ENCODE peak calls at places on chromosomes 3 and 15, in eight cellular contexts. One of them, this sample, is unnamed.

GRCh38 chr15:92077353-92078080 is 224.0 kb downstream of the SLCO3A1 start:
- DNase-seq in breast epithelium: peak; percentile 63
- DNase-seq in CD4-positive, CD25-positive, alpha-beta regulatory T cell: peak; percentile 48
- DNase-seq in CD14-positive monocyte: peak; percentile 64
- DNase-seq in NCI-H774: peak; percentile 35
- DNase-seq in frontal cortex: peak; percentile 65
- DNase-seq in naive thymus-derived CD4-positive, alpha-beta T cell: peak; percentile 58
- DNase-seq in effector memory CD4-positive, alpha-beta T cell: peak; percentile 21
- DNase-seq in this sample: peak; percentile 33

GRCh38 chr3:178536271-178537079 is at the start of gene KCNMB2:
- DNase-seq in naive thymus-derived CD4-positive, alpha-beta T cell: no peak
- DNase-seq in CD4-positive, CD25-positive, alpha-beta regulatory T cell: no peak
- DNase-seq in frontal cortex: no peak
- DNase-seq in effector memory CD4-positive, alpha-beta T cell: no peak
- DNase-seq in NCI-H774: peak; percentile 86
- DNase-seq in breast epithelium: no peak
- DNase-seq in CD14-positive monocyte: no peak
- DNase-seq in this sample: peak; percentile 63

GRCh38 chr3:22159004-22159695 is 408.1 kb upstream of the ZNF385D start:
- DNase-seq in NCI-H774: no peak
- DNase-seq in CD14-positive monocyte: no peak
- DNase-seq in CD4-positive, CD25-positive, alpha-beta regulatory T cell: no peak
- DNase-seq in breast epithelium: no peak
- DNase-seq in frontal cortex: no peak
- DNase-seq in naive thymus-derived CD4-positive, alpha-beta T cell: no peak
- DNase-seq in effector memory CD4-positive, alpha-beta T cell: no peak
- DNase-seq in this sample: no peak

GRCh38 chr3:131231710-131232348 is 149.7 kb upstream of the NUDT16 start:
- DNase-seq in naive thymus-derived CD4-positive, alpha-beta T cell: no peak
- DNase-seq in CD4-positive, CD25-positive, alpha-beta regulatory T cell: no peak
- DNase-seq in frontal cortex: no peak
- DNase-seq in breast epithelium: no peak
- DNase-seq in CD14-positive monocyte: no peak
- DNase-seq in effector memory CD4-positive, alpha-beta T cell: no peak
- DNase-seq in NCI-H774: no peak
- DNase-seq in this sample: no peak

GRCh38 chr3:158864492-158864891 is 62.6 kb downstream of the MFSD1 start:
- DNase-seq in NCI-H774: no peak
- DNase-seq in breast epithelium: no peak
- DNase-seq in naive thymus-derived CD4-positive, alpha-beta T cell: no peak
- DNase-seq in frontal cortex: no peak
- DNase-seq in CD14-positive monocyte: no peak
- DNase-seq in effector memory CD4-positive, alpha-beta T cell: no peak
- DNase-seq in CD4-positive, CD25-positive, alpha-beta regulatory T cell: no peak
- DNase-seq in this sample: no peak

GRCh38 chr15:101012326-101013040 is 93.3 kb downstream of the LRRK1 start:
- DNase-seq in CD14-positive monocyte: no peak
- DNase-seq in naive thymus-derived CD4-positive, alpha-beta T cell: no peak
- DNase-seq in frontal cortex: no peak
- DNase-seq in NCI-H774: no peak
- DNase-seq in effector memory CD4-positive, alpha-beta T cell: no peak
- DNase-seq in breast epithelium: no peak
- DNase-seq in CD4-positive, CD25-positive, alpha-beta regulatory T cell: no peak
- DNase-seq in this sample: no peak

GRCh38 chr3:52683611-52684010 is 2.1 kb downstream of the PBRM1 start:
- DNase-seq in effector memory CD4-positive, alpha-beta T cell: no peak
- DNase-seq in breast epithelium: no peak
- DNase-seq in NCI-H774: no peak
- DNase-seq in CD4-positive, CD25-positive, alpha-beta regulatory T cell: no peak
- DNase-seq in frontal cortex: no peak
- DNase-seq in CD14-positive monocyte: no peak
- DNase-seq in naive thymus-derived CD4-positive, alpha-beta T cell: no peak
- DNase-seq in this sample: no peak

GRCh38 chr3:177816667-177817208 is 619.5 kb upstream of the TBL1XR1 start:
- DNase-seq in frontal cortex: no peak
- DNase-seq in breast epithelium: peak; percentile 78
- DNase-seq in NCI-H774: no peak
- DNase-seq in CD4-positive, CD25-positive, alpha-beta regulatory T cell: no peak
- DNase-seq in effector memory CD4-positive, alpha-beta T cell: no peak
- DNase-seq in CD14-positive monocyte: no peak
- DNase-seq in naive thymus-derived CD4-positive, alpha-beta T cell: no peak
- DNase-seq in this sample: no peak

GRCh38 chr15:93241696-93242585 is 152.9 kb upstream of the RGMA start:
- DNase-seq in frontal cortex: no peak
- DNase-seq in CD4-positive, CD25-positive, alpha-beta regulatory T cell: no peak
- DNase-seq in effector memory CD4-positive, alpha-beta T cell: no peak
- DNase-seq in breast epithelium: no peak
- DNase-seq in NCI-H774: no peak
- DNase-seq in CD14-positive monocyte: no peak
- DNase-seq in naive thymus-derived CD4-positive, alpha-beta T cell: no peak
- DNase-seq in this sample: no peak

GRCh38 chr15:84781505-84781904 is 33.1 kb downstream of the ZNF592 start:
- DNase-seq in frontal cortex: no peak
- DNase-seq in NCI-H774: no peak
- DNase-seq in effector memory CD4-positive, alpha-beta T cell: no peak
- DNase-seq in CD4-positive, CD25-positive, alpha-beta regulatory T cell: no peak
- DNase-seq in naive thymus-derived CD4-positive, alpha-beta T cell: no peak
- DNase-seq in breast epithelium: no peak
- DNase-seq in CD14-positive monocyte: no peak
- DNase-seq in this sample: no peak

GRCh38 chr15:98085003-98085639 is 124.6 kb downstream of the ARRDC4 start:
- DNase-seq in frontal cortex: peak; percentile 42
- DNase-seq in NCI-H774: peak; percentile 15
- DNase-seq in CD4-positive, CD25-positive, alpha-beta regulatory T cell: peak; percentile 25
- DNase-seq in naive thymus-derived CD4-positive, alpha-beta T cell: peak; percentile 51
- DNase-seq in effector memory CD4-positive, alpha-beta T cell: no peak
- DNase-seq in breast epithelium: no peak
- DNase-seq in CD14-positive monocyte: no peak
- DNase-seq in this sample: peak; percentile 1

GRCh38 chr15:52559583-52559982 is 9.2 kb downstream of the ARPP19 start:
- DNase-seq in effector memory CD4-positive, alpha-beta T cell: no peak
- DNase-seq in naive thymus-derived CD4-positive, alpha-beta T cell: no peak
- DNase-seq in NCI-H774: no peak
- DNase-seq in CD14-positive monocyte: no peak
- DNase-seq in CD4-positive, CD25-positive, alpha-beta regulatory T cell: no peak
- DNase-seq in breast epithelium: no peak
- DNase-seq in frontal cortex: no peak
- DNase-seq in this sample: no peak

GRCh38 chr15:83322061-83322460 is 37.6 kb upstream of the BNC1 start:
- DNase-seq in breast epithelium: no peak
- DNase-seq in naive thymus-derived CD4-positive, alpha-beta T cell: no peak
- DNase-seq in frontal cortex: no peak
- DNase-seq in CD14-positive monocyte: no peak
- DNase-seq in effector memory CD4-positive, alpha-beta T cell: no peak
- DNase-seq in NCI-H774: no peak
- DNase-seq in CD4-positive, CD25-positive, alpha-beta regulatory T cell: no peak
- DNase-seq in this sample: no peak

GRCh38 chr3:112990672-112991602 is at the start of gene GTPBP8:
- DNase-seq in frontal cortex: peak; percentile 69
- DNase-seq in effector memory CD4-positive, alpha-beta T cell: peak; percentile 74
- DNase-seq in CD4-positive, CD25-positive, alpha-beta regulatory T cell: peak; percentile 75
- DNase-seq in NCI-H774: peak; percentile 72
- DNase-seq in breast epithelium: peak; percentile 76
- DNase-seq in CD14-positive monocyte: peak; percentile 85
- DNase-seq in naive thymus-derived CD4-positive, alpha-beta T cell: peak; percentile 78
- DNase-seq in this sample: peak; percentile 88

GRCh38 chr3:194976049-194976451 is 290.4 kb downstream of the FAM43A start:
- DNase-seq in effector memory CD4-positive, alpha-beta T cell: no peak
- DNase-seq in breast epithelium: peak; percentile 35
- DNase-seq in CD4-positive, CD25-positive, alpha-beta regulatory T cell: no peak
- DNase-seq in CD14-positive monocyte: no peak
- DNase-seq in naive thymus-derived CD4-positive, alpha-beta T cell: no peak
- DNase-seq in NCI-H774: peak; percentile 63
- DNase-seq in frontal cortex: no peak
- DNase-seq in this sample: no peak

GRCh38 chr15:58951388-58952060 is 18.0 kb upstream of the SLTM start:
- DNase-seq in NCI-H774: no peak
- DNase-seq in naive thymus-derived CD4-positive, alpha-beta T cell: no peak
- DNase-seq in effector memory CD4-positive, alpha-beta T cell: no peak
- DNase-seq in breast epithelium: no peak
- DNase-seq in frontal cortex: no peak
- DNase-seq in CD4-positive, CD25-positive, alpha-beta regulatory T cell: no peak
- DNase-seq in CD14-positive monocyte: no peak
- DNase-seq in this sample: no peak

GRCh38 chr3:122021037-122021436 is 1.0 kb downstream of the ILDR1 start:
- DNase-seq in breast epithelium: no peak
- DNase-seq in naive thymus-derived CD4-positive, alpha-beta T cell: no peak
- DNase-seq in effector memory CD4-positive, alpha-beta T cell: no peak
- DNase-seq in frontal cortex: no peak
- DNase-seq in CD4-positive, CD25-positive, alpha-beta regulatory T cell: no peak
- DNase-seq in CD14-positive monocyte: no peak
- DNase-seq in NCI-H774: no peak
- DNase-seq in this sample: no peak

GRCh38 chr3:36729204-36730056 is 34.9 kb downstream of the DCLK3 start:
- DNase-seq in naive thymus-derived CD4-positive, alpha-beta T cell: peak; percentile 24
- DNase-seq in CD4-positive, CD25-positive, alpha-beta regulatory T cell: peak; percentile 29
- DNase-seq in NCI-H774: no peak
- DNase-seq in frontal cortex: peak; percentile 51
- DNase-seq in effector memory CD4-positive, alpha-beta T cell: no peak
- DNase-seq in breast epithelium: no peak
- DNase-seq in CD14-positive monocyte: no peak
- DNase-seq in this sample: no peak

GRCh38 chr15:88794001-88794400 is 9.2 kb upstream of the ACAN start:
- DNase-seq in CD14-positive monocyte: no peak
- DNase-seq in effector memory CD4-positive, alpha-beta T cell: no peak
- DNase-seq in naive thymus-derived CD4-positive, alpha-beta T cell: no peak
- DNase-seq in breast epithelium: no peak
- DNase-seq in frontal cortex: no peak
- DNase-seq in NCI-H774: no peak
- DNase-seq in CD4-positive, CD25-positive, alpha-beta regulatory T cell: no peak
- DNase-seq in this sample: no peak

GRCh38 chr3:122468896-122469533 is 45.7 kb downstream of the KPNA1 start:
- DNase-seq in effector memory CD4-positive, alpha-beta T cell: no peak
- DNase-seq in CD4-positive, CD25-positive, alpha-beta regulatory T cell: no peak
- DNase-seq in NCI-H774: no peak
- DNase-seq in CD14-positive monocyte: no peak
- DNase-seq in naive thymus-derived CD4-positive, alpha-beta T cell: no peak
- DNase-seq in frontal cortex: no peak
- DNase-seq in breast epithelium: no peak
- DNase-seq in this sample: no peak

GRCh38 chr15:64519897-64520296 is 59.5 kb downstream of the ZNF609 start:
- DNase-seq in NCI-H774: no peak
- DNase-seq in naive thymus-derived CD4-positive, alpha-beta T cell: no peak
- DNase-seq in breast epithelium: no peak
- DNase-seq in effector memory CD4-positive, alpha-beta T cell: no peak
- DNase-seq in frontal cortex: no peak
- DNase-seq in CD4-positive, CD25-positive, alpha-beta regulatory T cell: no peak
- DNase-seq in CD14-positive monocyte: no peak
- DNase-seq in this sample: no peak

GRCh38 chr3:194395201-194395600 is 3.9 kb downstream of the GP5 start:
- DNase-seq in breast epithelium: no peak
- DNase-seq in naive thymus-derived CD4-positive, alpha-beta T cell: no peak
- DNase-seq in CD4-positive, CD25-positive, alpha-beta regulatory T cell: no peak
- DNase-seq in NCI-H774: peak; percentile 72
- DNase-seq in CD14-positive monocyte: no peak
- DNase-seq in effector memory CD4-positive, alpha-beta T cell: no peak
- DNase-seq in frontal cortex: no peak
- DNase-seq in this sample: no peak

GRCh38 chr15:70348581-70349344 is 251.0 kb upstream of the TLE3 start:
- DNase-seq in frontal cortex: no peak
- DNase-seq in effector memory CD4-positive, alpha-beta T cell: no peak
- DNase-seq in NCI-H774: no peak
- DNase-seq in CD4-positive, CD25-positive, alpha-beta regulatory T cell: no peak
- DNase-seq in breast epithelium: peak; percentile 84
- DNase-seq in CD14-positive monocyte: peak; percentile 87
- DNase-seq in naive thymus-derived CD4-positive, alpha-beta T cell: no peak
- DNase-seq in this sample: no peak

GRCh38 chr15:70400766-70401541 is 303.2 kb upstream of the TLE3 start:
- DNase-seq in frontal cortex: no peak
- DNase-seq in breast epithelium: no peak
- DNase-seq in effector memory CD4-positive, alpha-beta T cell: no peak
- DNase-seq in NCI-H774: no peak
- DNase-seq in CD14-positive monocyte: no peak
- DNase-seq in naive thymus-derived CD4-positive, alpha-beta T cell: no peak
- DNase-seq in CD4-positive, CD25-positive, alpha-beta regulatory T cell: no peak
- DNase-seq in this sample: no peak

GRCh38 chr15:31513178-31513577 is 186.5 kb downstream of the KLF13 start:
- DNase-seq in CD4-positive, CD25-positive, alpha-beta regulatory T cell: no peak
- DNase-seq in NCI-H774: no peak
- DNase-seq in effector memory CD4-positive, alpha-beta T cell: no peak
- DNase-seq in naive thymus-derived CD4-positive, alpha-beta T cell: no peak
- DNase-seq in frontal cortex: no peak
- DNase-seq in breast epithelium: peak; percentile 6
- DNase-seq in CD14-positive monocyte: no peak
- DNase-seq in this sample: no peak

GRCh38 chr3:16338999-16339398 is 74.0 kb downstream of the OXNAD1 start:
- DNase-seq in breast epithelium: no peak
- DNase-seq in CD14-positive monocyte: peak; percentile 80
- DNase-seq in naive thymus-derived CD4-positive, alpha-beta T cell: no peak
- DNase-seq in effector memory CD4-positive, alpha-beta T cell: no peak
- DNase-seq in CD4-positive, CD25-positive, alpha-beta regulatory T cell: peak; percentile 27
- DNase-seq in NCI-H774: no peak
- DNase-seq in frontal cortex: no peak
- DNase-seq in this sample: no peak

GRCh38 chr15:70492240-70493177 is 270.8 kb downstream of the UACA start:
- DNase-seq in naive thymus-derived CD4-positive, alpha-beta T cell: peak; percentile 88
- DNase-seq in frontal cortex: no peak
- DNase-seq in breast epithelium: peak; percentile 50
- DNase-seq in effector memory CD4-positive, alpha-beta T cell: peak; percentile 72
- DNase-seq in NCI-H774: no peak
- DNase-seq in CD14-positive monocyte: peak; percentile 92
- DNase-seq in CD4-positive, CD25-positive, alpha-beta regulatory T cell: peak; percentile 82
- DNase-seq in this sample: no peak

GRCh38 chr15:89018235-89018634 is 70.0 kb upstream of the ABHD2 start:
- DNase-seq in naive thymus-derived CD4-positive, alpha-beta T cell: no peak
- DNase-seq in CD4-positive, CD25-positive, alpha-beta regulatory T cell: no peak
- DNase-seq in NCI-H774: no peak
- DNase-seq in effector memory CD4-positive, alpha-beta T cell: no peak
- DNase-seq in frontal cortex: no peak
- DNase-seq in CD14-positive monocyte: no peak
- DNase-seq in breast epithelium: no peak
- DNase-seq in this sample: no peak